ENCODE peak calls at places on chromosomes 12 and 14, in five cellular contexts. One of them, this sample, is unnamed.

GRCh38 chr14:26290007-26290530 is 307.8 kb downstream of the NOVA1 start:
- DNase-seq in keratinocyte: no peak
- DNase-seq in GM20000: no peak
- DNase-seq in tibial nerve: no peak
- DNase-seq in osteoblast: no peak
- DNase-seq in this sample: no peak

GRCh38 chr14:68789798-68790655 is 2.8 kb downstream of the ZFP36L1 start:
- DNase-seq in osteoblast: peak; percentile 72
- DNase-seq in tibial nerve: no peak
- DNase-seq in GM20000: no peak
- DNase-seq in keratinocyte: no peak
- DNase-seq in this sample: no peak

GRCh38 chr12:4106617-4107016 is 166.9 kb upstream of the CCND2 start:
- DNase-seq in tibial nerve: no peak
- DNase-seq in keratinocyte: no peak
- DNase-seq in osteoblast: no peak
- DNase-seq in GM20000: no peak
- DNase-seq in this sample: no peak

GRCh38 chr14:101810897-101811620 is 49.5 kb downstream of the PPP2R5C start:
- DNase-seq in keratinocyte: no peak
- DNase-seq in GM20000: no peak
- DNase-seq in tibial nerve: no peak
- DNase-seq in osteoblast: no peak
- DNase-seq in this sample: no peak

GRCh38 chr14:67987596-67987995 is 168.0 kb downstream of the RAD51B start:
- DNase-seq in keratinocyte: no peak
- DNase-seq in GM20000: no peak
- DNase-seq in tibial nerve: no peak
- DNase-seq in osteoblast: no peak
- DNase-seq in this sample: no peak

GRCh38 chr14:34620115-34620514 is 9.8 kb downstream of the SNX6 start:
- DNase-seq in keratinocyte: no peak
- DNase-seq in GM20000: no peak
- DNase-seq in tibial nerve: no peak
- DNase-seq in osteoblast: no peak
- DNase-seq in this sample: no peak

GRCh38 chr12:64207453-64207852 is 14.6 kb downstream of the KICS2 start:
- DNase-seq in keratinocyte: no peak
- DNase-seq in osteoblast: no peak
- DNase-seq in tibial nerve: no peak
- DNase-seq in GM20000: no peak
- DNase-seq in this sample: no peak

GRCh38 chr14:105646175-105646574 is 119.8 kb downstream of the TMEM121 start:
- DNase-seq in GM20000: no peak
- DNase-seq in keratinocyte: no peak
- DNase-seq in osteoblast: peak; percentile 36
- DNase-seq in tibial nerve: no peak
- DNase-seq in this sample: no peak

GRCh38 chr12:52164624-52165023 is 27.2 kb downstream of the KRT80 start:
- DNase-seq in GM20000: no peak
- DNase-seq in osteoblast: no peak
- DNase-seq in keratinocyte: no peak
- DNase-seq in tibial nerve: no peak
- DNase-seq in this sample: no peak

GRCh38 chr12:4157122-4157521 is 116.4 kb upstream of the CCND2 start:
- DNase-seq in GM20000: no peak
- DNase-seq in osteoblast: no peak
- DNase-seq in tibial nerve: no peak
- DNase-seq in keratinocyte: peak; percentile 50
- DNase-seq in this sample: no peak

GRCh38 chr14:23300687-23301223 is 1.9 kb downstream of the PPP1R3E start:
- DNase-seq in osteoblast: no peak
- DNase-seq in GM20000: peak; percentile 19
- DNase-seq in keratinocyte: no peak
- DNase-seq in tibial nerve: no peak
- DNase-seq in this sample: no peak

GRCh38 chr14:103068351-103069073 is 11.2 kb upstream of the CDC42BPB start:
- DNase-seq in GM20000: no peak
- DNase-seq in osteoblast: no peak
- DNase-seq in tibial nerve: no peak
- DNase-seq in keratinocyte: no peak
- DNase-seq in this sample: no peak

GRCh38 chr12:6285063-6285477 is 25.4 kb upstream of the PLEKHG6 start:
- DNase-seq in osteoblast: peak; percentile 92
- DNase-seq in tibial nerve: peak; percentile 68
- DNase-seq in keratinocyte: no peak
- DNase-seq in GM20000: peak; percentile 85
- DNase-seq in this sample: peak; percentile 79

GRCh38 chr14:20662968-20663731 is 21.2 kb upstream of the RNASE4 start:
- DNase-seq in osteoblast: peak; percentile 82
- DNase-seq in GM20000: peak; percentile 38
- DNase-seq in tibial nerve: peak; percentile 39
- DNase-seq in keratinocyte: peak; percentile 96
- DNase-seq in this sample: no peak

GRCh38 chr12:100737168-100737567 is 57.4 kb upstream of the ANO4 start:
- DNase-seq in osteoblast: no peak
- DNase-seq in keratinocyte: no peak
- DNase-seq in GM20000: no peak
- DNase-seq in tibial nerve: no peak
- DNase-seq in this sample: no peak

GRCh38 chr14:59213368-59214315 is 25.2 kb downstream of the DAAM1 start:
- DNase-seq in GM20000: no peak
- DNase-seq in osteoblast: peak; percentile 57
- DNase-seq in keratinocyte: no peak
- DNase-seq in tibial nerve: no peak
- DNase-seq in this sample: no peak

DNA sequence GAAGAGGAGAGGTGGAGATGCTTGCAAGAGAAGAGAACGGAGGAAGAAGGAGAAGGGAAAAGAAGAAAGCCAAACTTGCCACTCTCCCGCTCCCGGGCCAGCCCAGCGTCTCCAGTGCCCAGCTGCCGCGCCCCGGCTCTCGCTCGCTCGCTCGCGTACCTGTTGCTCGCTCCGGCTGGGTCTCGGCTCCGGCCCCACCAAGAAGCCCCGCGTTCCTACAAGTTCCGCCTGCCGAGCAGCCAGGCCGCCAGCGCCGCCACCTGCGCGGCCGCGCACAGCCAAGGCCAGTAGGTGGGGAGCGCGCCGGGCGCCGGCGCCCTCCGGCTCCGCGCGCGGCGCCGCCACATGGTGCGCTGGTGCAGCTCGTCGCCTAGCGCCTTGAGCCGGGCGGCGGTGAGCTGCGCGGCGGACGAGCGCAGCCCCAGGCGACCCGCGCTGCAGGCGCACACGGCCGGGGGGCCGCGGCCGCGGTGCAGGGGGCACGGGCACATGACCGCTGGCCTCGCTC is 370 bp downstream of the HRK start:
- DNase-seq in osteoblast: peak; percentile 92
- DNase-seq in keratinocyte: no peak
- DNase-seq in tibial nerve: no peak
- DNase-seq in GM20000: peak; percentile 85
- DNase-seq in this sample: peak; percentile 61
- TF ChIP-seq CTCF in osteoblast: no peak
- TF ChIP-seq CTCF in keratinocyte: no peak
- TF ChIP-seq CTCF in tibial nerve: no peak
- TF ChIP-seq CTCF in GM20000: no peak
- TF ChIP-seq CTCF in this sample: peak; percentile 38

DNA sequence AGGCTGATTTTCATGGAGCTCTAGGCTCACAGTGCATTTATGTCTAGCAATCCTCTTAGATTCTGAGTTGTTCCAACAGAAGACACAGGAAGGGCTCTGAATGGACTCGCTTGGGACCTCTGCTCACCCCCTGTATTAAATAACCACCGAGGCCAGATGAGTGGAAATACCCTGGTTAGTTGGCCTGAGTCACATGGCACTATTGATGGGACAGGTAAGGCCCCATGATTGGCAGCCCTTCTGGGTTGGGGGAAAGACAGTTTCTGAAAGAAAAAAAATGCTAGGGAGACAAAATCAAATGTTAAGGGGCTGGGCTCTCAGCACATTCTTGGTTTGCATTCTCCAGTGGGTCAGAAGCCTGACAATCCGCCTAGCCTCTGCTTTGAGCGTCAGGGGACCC is 14.8 kb downstream of the DGLUCY start:
- DNase-seq in GM20000: no peak
- DNase-seq in tibial nerve: no peak
- DNase-seq in keratinocyte: no peak
- DNase-seq in osteoblast: no peak
- DNase-seq in this sample: no peak
- TF ChIP-seq CTCF in GM20000: no peak
- TF ChIP-seq CTCF in tibial nerve: no peak
- TF ChIP-seq CTCF in keratinocyte: no peak
- TF ChIP-seq CTCF in osteoblast: no peak
- TF ChIP-seq CTCF in this sample: no peak

DNA sequence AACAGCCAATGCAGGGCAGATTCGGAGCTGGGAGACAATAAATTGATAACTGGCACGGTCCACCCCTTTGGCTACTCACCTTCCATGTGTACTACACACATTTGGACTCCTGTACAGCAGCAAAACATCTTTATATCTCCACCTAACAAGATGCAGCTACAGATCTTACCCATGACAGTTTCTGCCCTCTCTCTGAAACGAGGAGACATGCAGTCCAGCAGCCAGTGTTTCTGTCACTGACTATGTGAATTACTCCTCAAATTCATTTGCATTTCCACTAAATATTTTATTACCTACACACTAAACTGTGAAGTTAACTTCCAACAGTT is 58.7 kb upstream of the BEGAIN start:
- DNase-seq in keratinocyte: no peak
- DNase-seq in tibial nerve: no peak
- DNase-seq in osteoblast: no peak
- DNase-seq in GM20000: no peak
- DNase-seq in this sample: no peak
- TF ChIP-seq CTCF in keratinocyte: no peak
- TF ChIP-seq CTCF in tibial nerve: no peak
- TF ChIP-seq CTCF in osteoblast: no peak
- TF ChIP-seq CTCF in GM20000: no peak
- TF ChIP-seq CTCF in this sample: no peak

DNA sequence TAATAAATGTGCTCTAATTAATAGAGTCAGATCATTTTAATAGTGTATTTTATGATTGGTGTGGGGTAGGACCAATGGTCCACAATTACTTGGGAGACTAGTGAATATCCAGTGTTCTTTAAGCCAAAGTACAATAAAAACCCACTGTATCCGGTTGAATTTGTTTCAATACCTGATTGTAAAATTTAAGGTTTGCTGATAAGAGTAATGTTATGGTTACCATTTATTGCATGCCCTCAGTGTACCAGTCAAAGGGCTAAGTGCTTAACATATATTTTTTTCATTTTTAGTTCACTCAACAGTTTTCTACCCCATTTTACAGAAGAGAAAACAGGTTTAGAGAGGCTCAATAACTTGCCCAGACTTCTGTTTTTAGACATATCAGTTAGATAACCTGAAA is 97.9 kb upstream of the ATF1 start:
- DNase-seq in keratinocyte: no peak
- DNase-seq in tibial nerve: no peak
- DNase-seq in osteoblast: no peak
- DNase-seq in GM20000: no peak
- DNase-seq in this sample: no peak
- TF ChIP-seq CTCF in keratinocyte: no peak
- TF ChIP-seq CTCF in tibial nerve: no peak
- TF ChIP-seq CTCF in osteoblast: no peak
- TF ChIP-seq CTCF in GM20000: no peak
- TF ChIP-seq CTCF in this sample: no peak

GRCh38 chr12:16618256-16618655 is 12.3 kb upstream of the LMO3 start:
- DNase-seq in GM20000: no peak
- DNase-seq in tibial nerve: no peak
- DNase-seq in osteoblast: no peak
- DNase-seq in keratinocyte: no peak
- DNase-seq in this sample: no peak

GRCh38 chr12:16619537-16619936 is 13.6 kb upstream of the LMO3 start:
- DNase-seq in GM20000: no peak
- DNase-seq in tibial nerve: no peak
- DNase-seq in keratinocyte: no peak
- DNase-seq in osteoblast: no peak
- DNase-seq in this sample: no peak

GRCh38 chr12:16626991-16627390 is 21.0 kb upstream of the LMO3 start:
- DNase-seq in keratinocyte: no peak
- DNase-seq in tibial nerve: no peak
- DNase-seq in osteoblast: no peak
- DNase-seq in GM20000: no peak
- DNase-seq in this sample: no peak

GRCh38 chr12:16622315-16622714 is 16.4 kb upstream of the LMO3 start:
- DNase-seq in keratinocyte: no peak
- DNase-seq in osteoblast: no peak
- DNase-seq in tibial nerve: no peak
- DNase-seq in GM20000: no peak
- DNase-seq in this sample: no peak
- TF ChIP-seq CTCF in keratinocyte: no peak
- TF ChIP-seq CTCF in osteoblast: no peak
- TF ChIP-seq CTCF in tibial nerve: no peak
- TF ChIP-seq CTCF in GM20000: no peak
- TF ChIP-seq CTCF in this sample: no peak

GRCh38 chr14:49460647-49461046 is 125.5 kb downstream of the RPS29 start:
- DNase-seq in osteoblast: no peak
- DNase-seq in tibial nerve: no peak
- DNase-seq in GM20000: no peak
- DNase-seq in keratinocyte: no peak
- DNase-seq in this sample: no peak

GRCh38 chr14:49467091-49467490 is 119.1 kb downstream of the RPS29 start:
- DNase-seq in keratinocyte: no peak
- DNase-seq in tibial nerve: no peak
- DNase-seq in GM20000: no peak
- DNase-seq in osteoblast: no peak
- DNase-seq in this sample: no peak

GRCh38 chr14:49463146-49463545 is 123.0 kb downstream of the RPS29 start:
- DNase-seq in osteoblast: no peak
- DNase-seq in keratinocyte: no peak
- DNase-seq in GM20000: no peak
- DNase-seq in tibial nerve: no peak
- DNase-seq in this sample: no peak

GRCh38 chr14:49461529-49462401 is 124.4 kb downstream of the RPS29 start:
- DNase-seq in keratinocyte: peak; percentile 55
- DNase-seq in tibial nerve: peak; percentile 86
- DNase-seq in osteoblast: peak; percentile 29
- DNase-seq in GM20000: peak; percentile 40
- DNase-seq in this sample: no peak

GRCh38 chr14:49464885-49465284 is 121.3 kb downstream of the RPS29 start:
- DNase-seq in tibial nerve: no peak
- DNase-seq in osteoblast: no peak
- DNase-seq in GM20000: no peak
- DNase-seq in keratinocyte: no peak
- DNase-seq in this sample: no peak
- TF ChIP-seq CTCF in tibial nerve: no peak
- TF ChIP-seq CTCF in osteoblast: no peak
- TF ChIP-seq CTCF in GM20000: no peak
- TF ChIP-seq CTCF in keratinocyte: no peak
- TF ChIP-seq CTCF in this sample: peak; percentile 37

GRCh38 chr14:53218161-53218560 is 65.0 kb upstream of the DDHD1 start:
- DNase-seq in keratinocyte: no peak
- DNase-seq in GM20000: no peak
- DNase-seq in osteoblast: no peak
- DNase-seq in tibial nerve: no peak
- DNase-seq in this sample: no peak

GRCh38 chr14:53215101-53215500 is 62.0 kb upstream of the DDHD1 start:
- DNase-seq in keratinocyte: no peak
- DNase-seq in osteoblast: no peak
- DNase-seq in tibial nerve: no peak
- DNase-seq in GM20000: no peak
- DNase-seq in this sample: no peak

GRCh38 chr14:53214384-53214783 is 61.3 kb upstream of the DDHD1 start:
- DNase-seq in keratinocyte: no peak
- DNase-seq in osteoblast: no peak
- DNase-seq in GM20000: no peak
- DNase-seq in tibial nerve: no peak
- DNase-seq in this sample: no peak

GRCh38 chr14:53217283-53217994 is 64.3 kb upstream of the DDHD1 start:
- DNase-seq in keratinocyte: no peak
- DNase-seq in osteoblast: peak; percentile 86
- DNase-seq in GM20000: peak; percentile 80
- DNase-seq in tibial nerve: peak; percentile 40
- DNase-seq in this sample: peak; percentile 71
- TF ChIP-seq CTCF in keratinocyte: peak; percentile 56
- TF ChIP-seq CTCF in osteoblast: no peak
- TF ChIP-seq CTCF in GM20000: peak; percentile 24
- TF ChIP-seq CTCF in tibial nerve: peak; percentile 87
- TF ChIP-seq CTCF in this sample: peak; percentile 69

This sample was measured in progenitor cell of endocrine pancreas.